ENCODE peak calls at places on chromosomes 7 and 10, in seven cellular contexts. One of them, this sample, is unnamed.

GRCh38 chr7:114711244-114711643 is 210.7 kb upstream of the MDFIC start:
- DNase-seq in colonic mucosa: no peak
- DNase-seq in IMR-90: peak; percentile 2
- DNase-seq in brain microvascular endothelial cell: peak; percentile 20
- DNase-seq in H9: no peak
- DNase-seq in MG63: no peak
- DNase-seq in thoracic aorta: no peak
- DNase-seq in this sample: no peak

GRCh38 chr10:50417906-50418697 is 166.8 kb upstream of the ASAH2 start:
- DNase-seq in colonic mucosa: peak; percentile 74
- DNase-seq in IMR-90: peak; percentile 80
- DNase-seq in brain microvascular endothelial cell: peak; percentile 81
- DNase-seq in H9: peak; percentile 71
- DNase-seq in MG63: peak; percentile 93
- DNase-seq in thoracic aorta: peak; percentile 13
- DNase-seq in this sample: peak; percentile 56

GRCh38 chr7:101169110-101169837 is 3.9 kb upstream of the VGF start:
- DNase-seq in colonic mucosa: no peak
- DNase-seq in IMR-90: no peak
- DNase-seq in brain microvascular endothelial cell: no peak
- DNase-seq in H9: peak; percentile 33
- DNase-seq in MG63: no peak
- DNase-seq in thoracic aorta: no peak
- DNase-seq in this sample: no peak

GRCh38 chr10:59622320-59622901 is 87.2 kb downstream of the SLC16A9 start:
- DNase-seq in colonic mucosa: peak; percentile 60
- DNase-seq in IMR-90: peak; percentile 61
- DNase-seq in brain microvascular endothelial cell: peak; percentile 60
- DNase-seq in H9: peak; percentile 70
- DNase-seq in MG63: peak; percentile 5
- DNase-seq in thoracic aorta: no peak
- DNase-seq in this sample: no peak

GRCh38 chr10:43671659-43672555 is 23.2 kb upstream of the ZNF32 start:
- DNase-seq in colonic mucosa: peak; percentile 55
- DNase-seq in IMR-90: peak; percentile 75
- DNase-seq in brain microvascular endothelial cell: peak; percentile 64
- DNase-seq in H9: peak; percentile 79
- DNase-seq in MG63: peak; percentile 54
- DNase-seq in thoracic aorta: no peak
- DNase-seq in this sample: no peak

GRCh38 chr10:44830022-44830421 is 81.1 kb upstream of the TMEM72 start:
- DNase-seq in colonic mucosa: no peak
- DNase-seq in IMR-90: peak; percentile 74
- DNase-seq in brain microvascular endothelial cell: no peak
- DNase-seq in H9: no peak
- DNase-seq in MG63: no peak
- DNase-seq in thoracic aorta: no peak
- DNase-seq in this sample: no peak

GRCh38 chr10:50622497-50623298 is 1.1 kb downstream of the SGMS1 start:
- DNase-seq in colonic mucosa: peak; percentile 63
- DNase-seq in IMR-90: peak; percentile 50
- DNase-seq in brain microvascular endothelial cell: peak; percentile 48
- DNase-seq in H9: no peak
- DNase-seq in MG63: peak; percentile 44
- DNase-seq in thoracic aorta: no peak
- DNase-seq in this sample: no peak

GRCh38 chr10:96046546-96046945 is 3.2 kb downstream of the CCNJ start:
- DNase-seq in colonic mucosa: no peak
- DNase-seq in IMR-90: no peak
- DNase-seq in brain microvascular endothelial cell: no peak
- DNase-seq in H9: no peak
- DNase-seq in MG63: no peak
- DNase-seq in thoracic aorta: no peak
- DNase-seq in this sample: no peak

GRCh38 chr10:28494420-28494819 is 38.5 kb upstream of the WAC start:
- DNase-seq in colonic mucosa: no peak
- DNase-seq in IMR-90: no peak
- DNase-seq in brain microvascular endothelial cell: no peak
- DNase-seq in H9: no peak
- DNase-seq in MG63: no peak
- DNase-seq in thoracic aorta: no peak
- DNase-seq in this sample: no peak

GRCh38 chr10:53403688-53404087 is 631.1 kb upstream of the MBL2 start:
- DNase-seq in colonic mucosa: peak; percentile 31
- DNase-seq in IMR-90: peak; percentile 1
- DNase-seq in brain microvascular endothelial cell: peak; percentile 42
- DNase-seq in H9: no peak
- DNase-seq in MG63: peak; percentile 4
- DNase-seq in thoracic aorta: no peak
- DNase-seq in this sample: no peak

GRCh38 chr7:15801565-15801964 is 115.1 kb upstream of the MEOX2 start:
- DNase-seq in colonic mucosa: no peak
- DNase-seq in IMR-90: peak; percentile 49
- DNase-seq in brain microvascular endothelial cell: peak; percentile 70
- DNase-seq in H9: no peak
- DNase-seq in MG63: no peak
- DNase-seq in thoracic aorta: no peak
- DNase-seq in this sample: no peak

GRCh38 chr7:6516387-6516983 is 34.8 kb downstream of the GRID2IP start:
- DNase-seq in colonic mucosa: peak; percentile 86
- DNase-seq in IMR-90: peak; percentile 79
- DNase-seq in brain microvascular endothelial cell: peak; percentile 81
- DNase-seq in H9: peak; percentile 92
- DNase-seq in MG63: peak; percentile 73
- DNase-seq in thoracic aorta: peak; percentile 31
- DNase-seq in this sample: peak; percentile 74

GRCh38 chr7:43639858-43640491 is 57.1 kb downstream of the STK17A start:
- DNase-seq in colonic mucosa: peak; percentile 60
- DNase-seq in IMR-90: peak; percentile 75
- DNase-seq in brain microvascular endothelial cell: peak; percentile 85
- DNase-seq in H9: no peak
- DNase-seq in MG63: peak; percentile 58
- DNase-seq in thoracic aorta: no peak
- DNase-seq in this sample: no peak

GRCh38 chr7:75740846-75741497 is 2.2 kb upstream of the HIP1 start:
- DNase-seq in colonic mucosa: peak; percentile 71
- DNase-seq in IMR-90: no peak
- DNase-seq in brain microvascular endothelial cell: no peak
- DNase-seq in H9: peak; percentile 51
- DNase-seq in MG63: no peak
- DNase-seq in thoracic aorta: no peak
- DNase-seq in this sample: no peak
- H3K27me3 ChIP-seq in colonic mucosa: no peaks in the 10 kb centered on the region
- H3K27me3 ChIP-seq in IMR-90: peaks cover 3% of the 10 kb centered on the region
- H3K27me3 ChIP-seq in brain microvascular endothelial cell: no peaks in the 10 kb centered on the region
- H3K27me3 ChIP-seq in H9: no peaks in the 10 kb centered on the region
- H3K27me3 ChIP-seq in MG63: no peaks in the 10 kb centered on the region
- H3K27me3 ChIP-seq in thoracic aorta: no peaks in the 10 kb centered on the region
- H3K27me3 ChIP-seq in this sample: no peaks in the 10 kb centered on the region

DNA sequence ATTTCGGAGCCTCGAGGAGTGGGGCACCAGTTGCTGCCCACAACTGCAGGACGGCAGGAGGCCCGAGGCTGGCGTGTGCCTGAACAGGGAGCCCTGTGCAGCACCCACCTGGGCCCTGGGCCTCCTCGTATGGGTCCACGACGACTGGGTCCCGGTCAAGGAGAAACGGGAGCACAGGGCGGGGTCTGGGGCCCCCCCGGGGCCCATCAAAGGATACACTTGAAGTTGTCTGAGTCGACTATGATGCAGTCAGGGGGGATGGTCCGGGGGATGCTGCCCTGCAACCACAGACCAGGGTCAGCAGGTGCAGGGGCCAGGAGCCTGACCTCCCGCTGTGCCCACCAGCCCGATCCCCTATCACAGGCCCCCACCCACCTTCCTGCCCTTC is 28.5 kb upstream of the NKX6-2 start:
- DNase-seq in colonic mucosa: no peak
- DNase-seq in IMR-90: no peak
- DNase-seq in brain microvascular endothelial cell: no peak
- DNase-seq in H9: no peak
- DNase-seq in MG63: no peak
- DNase-seq in thoracic aorta: no peak
- DNase-seq in this sample: no peak
- H3K27me3 ChIP-seq in colonic mucosa: no peaks in the 10 kb centered on the region
- H3K27me3 ChIP-seq in IMR-90: peaks cover 11% of the 10 kb centered on the region
- H3K27me3 ChIP-seq in brain microvascular endothelial cell: no peaks in the 10 kb centered on the region
- H3K27me3 ChIP-seq in H9: no peaks in the 10 kb centered on the region
- H3K27me3 ChIP-seq in MG63: peaks cover 33% of the 10 kb centered on the region
- H3K27me3 ChIP-seq in thoracic aorta: no peaks in the 10 kb centered on the region
- H3K27me3 ChIP-seq in this sample: no peaks in the 10 kb centered on the region

GRCh38 chr7:1665721-1666250 is 4.3 kb upstream of the ELFN1 start:
- DNase-seq in colonic mucosa: no peak
- DNase-seq in IMR-90: peak; percentile 4
- DNase-seq in brain microvascular endothelial cell: no peak
- DNase-seq in H9: peak; percentile 38
- DNase-seq in MG63: peak; percentile 54
- DNase-seq in thoracic aorta: no peak
- DNase-seq in this sample: peak; percentile 30

GRCh38 chr7:1664711-1665591 is 5.1 kb upstream of the ELFN1 start:
- DNase-seq in colonic mucosa: peak; percentile 50
- DNase-seq in IMR-90: peak; percentile 41
- DNase-seq in brain microvascular endothelial cell: peak; percentile 44
- DNase-seq in H9: peak; percentile 74
- DNase-seq in MG63: peak; percentile 60
- DNase-seq in thoracic aorta: no peak
- DNase-seq in this sample: no peak

GRCh38 chr7:1663243-1663642 is 6.8 kb upstream of the ELFN1 start:
- DNase-seq in colonic mucosa: no peak
- DNase-seq in IMR-90: no peak
- DNase-seq in brain microvascular endothelial cell: no peak
- DNase-seq in H9: peak; percentile 20
- DNase-seq in MG63: no peak
- DNase-seq in thoracic aorta: no peak
- DNase-seq in this sample: peak; percentile 35

GRCh38 chr7:1662767-1663166 is 7.3 kb upstream of the ELFN1 start:
- DNase-seq in colonic mucosa: no peak
- DNase-seq in IMR-90: no peak
- DNase-seq in brain microvascular endothelial cell: no peak
- DNase-seq in H9: peak; percentile 25
- DNase-seq in MG63: no peak
- DNase-seq in thoracic aorta: no peak
- DNase-seq in this sample: peak; percentile 31

DNA sequence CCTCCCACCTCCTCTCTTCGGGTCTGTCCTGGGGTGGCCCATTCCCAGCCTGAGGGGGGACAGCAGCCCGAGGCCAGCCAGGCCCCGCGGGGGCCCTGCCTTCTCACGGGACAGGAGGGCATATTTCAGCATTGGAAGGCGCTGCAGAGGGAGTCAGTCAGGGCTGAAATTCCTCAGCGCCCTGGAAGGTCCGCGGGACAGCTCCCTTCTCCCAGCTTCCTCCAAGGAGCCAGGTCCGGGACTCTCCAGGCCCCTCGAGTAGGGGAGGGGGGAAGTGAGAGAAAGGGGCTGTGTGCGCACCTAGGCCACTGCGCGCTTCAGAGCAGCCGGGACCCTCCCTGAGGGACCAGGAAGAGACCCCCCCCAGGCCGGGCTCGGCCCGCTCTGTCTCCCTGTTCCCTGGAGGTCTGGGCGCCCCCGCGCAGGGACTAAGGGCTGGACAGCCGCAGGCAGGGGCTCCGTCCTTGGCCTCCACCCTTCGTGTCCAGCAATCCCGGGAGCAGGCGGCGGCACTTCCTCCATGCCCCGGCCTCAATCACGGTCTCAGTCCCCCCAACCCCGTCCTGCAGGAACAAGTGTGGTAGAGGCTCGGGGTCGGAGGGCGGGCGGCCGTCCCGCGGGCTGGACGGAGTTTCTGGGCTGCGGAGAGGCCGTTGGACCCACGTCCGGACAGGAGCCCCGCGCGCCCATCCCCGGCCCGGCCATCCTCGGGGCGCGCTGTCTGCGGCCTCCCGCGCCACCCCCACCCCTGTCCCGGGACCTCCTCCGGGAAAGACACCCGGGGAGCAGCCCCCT is 6.0 kb upstream of the ELFN1 start:
- DNase-seq in colonic mucosa: no peak
- DNase-seq in IMR-90: no peak
- DNase-seq in brain microvascular endothelial cell: no peak
- DNase-seq in H9: peak; percentile 56
- DNase-seq in MG63: no peak
- DNase-seq in thoracic aorta: no peak
- DNase-seq in this sample: no peak
- H3K27me3 ChIP-seq in colonic mucosa: peaks cover 51% of the 10 kb centered on the region
- H3K27me3 ChIP-seq in IMR-90: peaks cover 60% of the 10 kb centered on the region
- H3K27me3 ChIP-seq in brain microvascular endothelial cell: peaks cover 41% of the 10 kb centered on the region
- H3K27me3 ChIP-seq in H9: peaks cover 41% of the 10 kb centered on the region
- H3K27me3 ChIP-seq in MG63: peaks cover 10% of the 10 kb centered on the region
- H3K27me3 ChIP-seq in thoracic aorta: peaks cover 20% of the 10 kb centered on the region
- H3K27me3 ChIP-seq in this sample: peaks cover 61% of the 10 kb centered on the region

GRCh38 chr7:24573008-24573553 is at the start of gene PALS2:
- DNase-seq in colonic mucosa: peak; percentile 78
- DNase-seq in IMR-90: peak; percentile 58
- DNase-seq in brain microvascular endothelial cell: peak; percentile 29
- DNase-seq in H9: peak; percentile 84
- DNase-seq in MG63: peak; percentile 83
- DNase-seq in thoracic aorta: peak; percentile 18
- DNase-seq in this sample: peak; percentile 34

GRCh38 chr7:24574365-24574764 is 1.1 kb downstream of the PALS2 start:
- DNase-seq in colonic mucosa: no peak
- DNase-seq in IMR-90: peak; percentile 18
- DNase-seq in brain microvascular endothelial cell: no peak
- DNase-seq in H9: no peak
- DNase-seq in MG63: peak; percentile 13
- DNase-seq in thoracic aorta: no peak
- DNase-seq in this sample: no peak

GRCh38 chr7:24572014-24572413 is 1.2 kb upstream of the PALS2 start:
- DNase-seq in colonic mucosa: no peak
- DNase-seq in IMR-90: no peak
- DNase-seq in brain microvascular endothelial cell: no peak
- DNase-seq in H9: no peak
- DNase-seq in MG63: no peak
- DNase-seq in thoracic aorta: no peak
- DNase-seq in this sample: no peak

GRCh38 chr7:24572421-24573007 is 738 bp upstream of the PALS2 start:
- DNase-seq in colonic mucosa: peak; percentile 42
- DNase-seq in IMR-90: peak; percentile 32
- DNase-seq in brain microvascular endothelial cell: peak; percentile 18
- DNase-seq in H9: no peak
- DNase-seq in MG63: peak; percentile 65
- DNase-seq in thoracic aorta: peak; percentile 11
- DNase-seq in this sample: peak; percentile 53

DNA sequence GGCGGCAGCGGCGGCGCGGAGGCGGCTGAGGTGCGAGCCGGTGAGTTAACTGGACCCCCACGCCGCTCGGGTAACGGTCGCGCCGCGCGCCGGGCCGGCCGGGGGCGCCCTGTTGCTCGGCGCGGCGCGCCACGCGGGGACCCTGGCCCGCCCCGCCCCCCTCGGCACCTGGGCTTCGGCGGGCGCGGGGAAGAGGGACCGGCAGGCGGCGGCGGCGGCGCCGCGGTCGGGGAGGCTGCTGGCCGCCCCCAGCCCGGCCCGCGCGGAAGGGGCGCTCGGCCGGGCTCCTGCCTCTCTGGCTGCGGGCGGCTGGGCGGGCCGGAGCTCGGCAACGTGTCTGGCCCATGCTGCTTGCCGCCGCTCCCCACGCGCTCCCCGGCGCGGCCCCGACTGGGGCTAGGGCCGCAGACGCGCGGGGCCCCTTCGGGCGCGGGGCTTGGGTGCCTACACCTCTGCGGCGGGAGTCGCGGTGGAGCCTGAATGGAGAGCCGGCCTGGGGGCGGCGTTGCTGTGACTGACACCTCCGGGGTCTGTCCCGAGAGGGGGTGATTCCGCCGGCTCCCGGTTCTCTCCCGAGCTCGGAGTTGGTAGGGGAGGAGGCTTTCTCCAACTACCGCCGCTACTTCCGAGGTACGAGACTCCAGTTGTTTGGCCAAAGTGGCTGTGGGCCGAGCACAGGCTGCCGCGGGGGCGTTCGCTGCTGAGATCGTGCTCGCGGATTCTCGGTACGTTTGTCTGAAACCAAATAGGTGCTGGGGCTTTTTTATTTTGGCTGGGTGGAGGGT is 494 bp downstream of the PALS2 start:
- DNase-seq in colonic mucosa: peak; percentile 45
- DNase-seq in IMR-90: peak; percentile 50
- DNase-seq in brain microvascular endothelial cell: peak; percentile 62
- DNase-seq in H9: peak; percentile 69
- DNase-seq in MG63: peak; percentile 64
- DNase-seq in thoracic aorta: no peak
- DNase-seq in this sample: peak; percentile 51
- H3K27me3 ChIP-seq in colonic mucosa: peaks cover 9% of the 10 kb centered on the region
- H3K27me3 ChIP-seq in IMR-90: peaks cover 22% of the 10 kb centered on the region
- H3K27me3 ChIP-seq in brain microvascular endothelial cell: peaks cover 14% of the 10 kb centered on the region
- H3K27me3 ChIP-seq in H9: no peaks in the 10 kb centered on the region
- H3K27me3 ChIP-seq in MG63: peaks cover 8% of the 10 kb centered on the region
- H3K27me3 ChIP-seq in thoracic aorta: no peaks in the 10 kb centered on the region
- H3K27me3 ChIP-seq in this sample: no peaks in the 10 kb centered on the region

This sample was measured in breast epithelium.